ENCODE peak calls at places on chromosomes 5 and 9, in seven cellular contexts. One of them, this sample, is unnamed.

GRCh38 chr9:89179535-89179919 is 909 bp upstream of the SHC3 start:
- DNase-seq in SK-N-SH: no peak
- DNase-seq in fibroblast of lung: peak; percentile 70
- DNase-seq in transverse colon: no peak
- DNase-seq in mucosa of gallbladder: no peak
- DNase-seq in EL: peak; percentile 18
- DNase-seq in stimulated activated CD8-positive, alpha-beta memory T cell treated with anti-CD3 and anti-CD28 coated beads, Interleukin-4, amount 100 ng/mL, for 24 hours: no peak
- DNase-seq in this sample: no peak

GRCh38 chr9:114681594-114682332 is at the start of gene TEX48:
- DNase-seq in SK-N-SH: peak; percentile 64
- DNase-seq in fibroblast of lung: peak; percentile 71
- DNase-seq in transverse colon: peak; percentile 83
- DNase-seq in mucosa of gallbladder: peak; percentile 61
- DNase-seq in EL: peak; percentile 80
- DNase-seq in stimulated activated CD8-positive, alpha-beta memory T cell treated with anti-CD3 and anti-CD28 coated beads, Interleukin-4, amount 100 ng/mL, for 24 hours: peak; percentile 64
- DNase-seq in this sample: peak; percentile 31

GRCh38 chr9:87213948-87214347 is 266.6 kb upstream of the GAS1 start:
- DNase-seq in SK-N-SH: no peak
- DNase-seq in fibroblast of lung: peak; percentile 53
- DNase-seq in transverse colon: no peak
- DNase-seq in mucosa of gallbladder: no peak
- DNase-seq in EL: peak; percentile 66
- DNase-seq in stimulated activated CD8-positive, alpha-beta memory T cell treated with anti-CD3 and anti-CD28 coated beads, Interleukin-4, amount 100 ng/mL, for 24 hours: no peak
- DNase-seq in this sample: no peak

GRCh38 chr5:122565331-122565730 is 209.5 kb upstream of the SNX2 start:
- DNase-seq in SK-N-SH: no peak
- DNase-seq in fibroblast of lung: peak; percentile 6
- DNase-seq in transverse colon: no peak
- DNase-seq in mucosa of gallbladder: no peak
- DNase-seq in EL: peak; percentile 13
- DNase-seq in stimulated activated CD8-positive, alpha-beta memory T cell treated with anti-CD3 and anti-CD28 coated beads, Interleukin-4, amount 100 ng/mL, for 24 hours: no peak
- DNase-seq in this sample: no peak

GRCh38 chr9:95102001-95102433 is 215.5 kb downstream of the FANCC start:
- DNase-seq in SK-N-SH: no peak
- DNase-seq in fibroblast of lung: no peak
- DNase-seq in transverse colon: no peak
- DNase-seq in mucosa of gallbladder: no peak
- DNase-seq in EL: no peak
- DNase-seq in stimulated activated CD8-positive, alpha-beta memory T cell treated with anti-CD3 and anti-CD28 coated beads, Interleukin-4, amount 100 ng/mL, for 24 hours: no peak
- DNase-seq in this sample: no peak

GRCh38 chr9:112858005-112858404 is 32.7 kb downstream of the SLC46A2 start:
- DNase-seq in SK-N-SH: no peak
- DNase-seq in fibroblast of lung: no peak
- DNase-seq in transverse colon: no peak
- DNase-seq in mucosa of gallbladder: no peak
- DNase-seq in EL: no peak
- DNase-seq in stimulated activated CD8-positive, alpha-beta memory T cell treated with anti-CD3 and anti-CD28 coated beads, Interleukin-4, amount 100 ng/mL, for 24 hours: no peak
- DNase-seq in this sample: no peak

GRCh38 chr9:126869368-126869767 is 8.9 kb downstream of the ZBTB34 start:
- DNase-seq in SK-N-SH: no peak
- DNase-seq in fibroblast of lung: peak; percentile 52
- DNase-seq in transverse colon: no peak
- DNase-seq in mucosa of gallbladder: no peak
- DNase-seq in EL: no peak
- DNase-seq in stimulated activated CD8-positive, alpha-beta memory T cell treated with anti-CD3 and anti-CD28 coated beads, Interleukin-4, amount 100 ng/mL, for 24 hours: no peak
- DNase-seq in this sample: no peak

GRCh38 chr5:106423109-106423897 is 1247.4 kb downstream of the EFNA5 start:
- DNase-seq in SK-N-SH: no peak
- DNase-seq in fibroblast of lung: no peak
- DNase-seq in transverse colon: no peak
- DNase-seq in mucosa of gallbladder: no peak
- DNase-seq in EL: no peak
- DNase-seq in stimulated activated CD8-positive, alpha-beta memory T cell treated with anti-CD3 and anti-CD28 coated beads, Interleukin-4, amount 100 ng/mL, for 24 hours: no peak
- DNase-seq in this sample: no peak

GRCh38 chr9:108634669-108635462 is 220.9 kb downstream of the ACTL7B start:
- DNase-seq in SK-N-SH: no peak
- DNase-seq in fibroblast of lung: peak; percentile 61
- DNase-seq in transverse colon: no peak
- DNase-seq in mucosa of gallbladder: no peak
- DNase-seq in EL: peak; percentile 92
- DNase-seq in stimulated activated CD8-positive, alpha-beta memory T cell treated with anti-CD3 and anti-CD28 coated beads, Interleukin-4, amount 100 ng/mL, for 24 hours: no peak
- DNase-seq in this sample: no peak

GRCh38 chr9:129633848-129634247 is 7.9 kb downstream of the NTMT1 start:
- DNase-seq in SK-N-SH: no peak
- DNase-seq in fibroblast of lung: no peak
- DNase-seq in transverse colon: no peak
- DNase-seq in mucosa of gallbladder: no peak
- DNase-seq in EL: no peak
- DNase-seq in stimulated activated CD8-positive, alpha-beta memory T cell treated with anti-CD3 and anti-CD28 coated beads, Interleukin-4, amount 100 ng/mL, for 24 hours: no peak
- DNase-seq in this sample: no peak